ENCODE peak calls at places on chromosomes 13 and 19, in eight cellular contexts. X, K, L, H, F, S, R and V are unnamed samples.

GRCh38 chr19:34766386-34766785 is 6.6 kb downstream of the ZNF599 start:
- DNase-seq in R (no peak), K (no peak), X (no peak), L (peak), H (peak), S (no peak), F (no peak), V (no peak)

GRCh38 chr19:15299568-15300409 is 32.5 kb downstream of the BRD4 start:
- DNase-seq in H (peak), S (no peak), F (no peak), K (no peak), X (no peak), R (no peak), L (peak), V (no peak)

GRCh38 chr13:105908581-105908980 is 626.9 kb downstream of the EFNB2 start:
- DNase-seq in S (peak), F (no peak), L (peak), H (peak), R (no peak), X (no peak), K (no peak), V (no peak)

GRCh38 chr19:31378404-31378803 is 29.2 kb upstream of the TSHZ3 start:
- DNase-seq in L (peak), S (no peak), R (no peak), F (no peak), K (no peak), H (peak), X (no peak), V (peak)

GRCh38 chr19:34844254-34844653 is 71.2 kb upstream of the ZNF599 start:
- DNase-seq in R (no peak), F (no peak), L (no peak), H (no peak), K (no peak), X (no peak), S (no peak), V (no peak)

GRCh38 chr13:98791611-98792010 is 39.1 kb upstream of the SLC15A1 start:
- DNase-seq in S (no peak), F (peak), X (no peak), R (no peak), K (no peak), H (no peak), L (no peak), V (no peak)

GRCh38 chr19:47582320-47582909 is 9.5 kb upstream of the ZNF541 start:
- DNase-seq in K (no peak), H (peak), S (no peak), L (no peak), R (no peak), F (no peak), X (no peak), V (peak)

GRCh38 chr19:44614313-44614712 is 950 bp downstream of the IGSF23 start:
- DNase-seq in X (no peak), H (no peak), S (no peak), K (no peak), R (no peak), L (no peak), F (no peak), V (no peak)

GRCh38 chr19:40588110-40588854 is 11.6 kb downstream of the SHKBP1 start:
- DNase-seq in S (no peak), K (no peak), H (peak), F (no peak), R (no peak), X (no peak), L (no peak), V (no peak)

GRCh38 chr13:25901460-25902376 is 150.1 kb downstream of the SHISA2 start:
- DNase-seq in F (no peak), K (no peak), H (peak), S (peak), X (no peak), L (no peak), R (peak), V (peak)

GRCh38 chr19:45135176-45135575 is 25.6 kb downstream of the NKPD1 start:
- DNase-seq in S (no peak), F (no peak), L (no peak), R (no peak), K (no peak), X (no peak), H (no peak), V (no peak)

GRCh38 chr13:24184855-24185254 is 24.3 kb downstream of the SPATA13 start:
- DNase-seq in K (no peak), S (no peak), R (no peak), L (no peak), F (no peak), H (no peak), X (no peak), V (no peak)

GRCh38 chr13:21014666-21015170 is 46.7 kb downstream of the LATS2 start:
- DNase-seq in X (no peak), R (no peak), H (peak), K (no peak), F (no peak), S (no peak), L (peak), V (peak)

GRCh38 chr19:42433503-42434260 is 6.5 kb upstream of the LIPE start:
- DNase-seq in F (no peak), L (peak), H (peak), S (peak), R (peak), K (peak), X (peak), V (no peak)